ENCODE peak calls at places on chromosome 15, in six cellular contexts. F, A, E, K, J and I are unnamed samples.

GRCh38 chr15:80058044-80058443 is 1.4 kb upstream of the ZFAND6 start:
- DNase-seq in K (no peak), E (no peak), F (no peak), A (no peak), J (no peak), I (no peak)

GRCh38 chr15:70259030-70259424 is 161.3 kb upstream of the TLE3 start:
- DNase-seq in K (peak; percentile 34), J (no peak), F (no peak), E (no peak), A (peak; percentile 69), I (no peak)

GRCh38 chr15:62957130-62957529 is 85.4 kb upstream of the TPM1 start:
- DNase-seq in E (no peak), A (no peak), F (peak; percentile 75), J (no peak), K (no peak), I (no peak)

GRCh38 chr15:39501366-39501765 is 79.5 kb upstream of the THBS1 start:
- DNase-seq in J (no peak), F (no peak), K (no peak), E (no peak), A (no peak), I (no peak)

GRCh38 chr15:85570331-85570730 is 189.9 kb downstream of the AKAP13 start:
- DNase-seq in F (no peak), K (no peak), J (no peak), A (no peak), E (no peak), I (no peak)

GRCh38 chr15:74202461-74203401 is at the start of gene STRA6:
- DNase-seq in F (no peak), K (no peak), J (no peak), E (peak; percentile 38), A (no peak), I (no peak)

GRCh38 chr15:63151665-63152064 is 5.6 kb downstream of the RPS27L start:
- DNase-seq in F (no peak), E (no peak), K (no peak), J (no peak), A (no peak), I (no peak)

GRCh38 chr15:71496336-71496955 is 313.9 kb upstream of the NR2E3 start:
- DNase-seq in J (no peak), A (no peak), F (no peak), E (no peak), K (no peak), I (no peak)

GRCh38 chr15:59963925-59964324 is 40.2 kb upstream of the FOXB1 start:
- DNase-seq in J (no peak), A (no peak), K (no peak), E (no peak), F (no peak), I (no peak)

GRCh38 chr15:89138999-89139612 is 50.9 kb downstream of the ABHD2 start:
- DNase-seq in J (no peak), F (no peak), E (no peak), K (no peak), A (no peak), I (no peak)

GRCh38 chr15:29917600-29918597 is 95.6 kb upstream of the TJP1 start:
- DNase-seq in J (no peak), A (no peak), K (no peak), F (no peak), E (no peak), I (no peak)

GRCh38 chr15:95874625-95875024 is 455.9 kb upstream of the NR2F2 start:
- DNase-seq in A (no peak), J (no peak), E (no peak), K (no peak), F (no peak), I (no peak)

GRCh38 chr15:59292393-59292792 is 80.3 kb downstream of the MYO1E start:
- DNase-seq in K (no peak), E (no peak), J (no peak), A (peak; percentile 44), F (no peak), I (no peak)

GRCh38 chr15:77568960-77569646 is 63.6 kb downstream of the LINGO1 start:
- DNase-seq in F (no peak), A (no peak), J (no peak), K (no peak), E (no peak), I (peak; percentile 36)

GRCh38 chr15:59444082-59444835 is 6.3 kb downstream of the FAM81A start:
- DNase-seq in A (no peak), E (no peak), F (no peak), K (no peak), J (no peak), I (no peak)

GRCh38 chr15:83605049-83605448 is 48.9 kb upstream of the ADAMTSL3 start:
- DNase-seq in E (no peak), K (no peak), F (no peak), J (no peak), A (no peak), I (no peak)

GRCh38 chr15:88621789-88622604 is 857 bp downstream of the AEN start:
- DNase-seq in J (no peak), E (no peak), K (no peak), A (no peak), F (no peak), I (no peak)

GRCh38 chr15:82803793-82804574 is 1.9 kb downstream of the FSD2 start:
- DNase-seq in F (no peak), E (no peak), A (no peak), J (no peak), K (no peak), I (no peak)

GRCh38 chr15:26095710-26096330 is 232.7 kb upstream of the ATP10A start:
- DNase-seq in F (no peak), K (no peak), E (no peak), J (no peak), A (no peak), I (no peak)

GRCh38 chr15:64455951-64456350 is 4.4 kb upstream of the ZNF609 start:
- DNase-seq in E (no peak), K (no peak), F (no peak), A (peak; percentile 47), J (no peak), I (no peak)

GRCh38 chr15:32659340-32659831 is 17.9 kb downstream of the SCG5 start:
- DNase-seq in A (no peak), J (peak; percentile 65), K (no peak), F (no peak), E (no peak), I (no peak)

GRCh38 chr15:62732078-62732477 is 310.5 kb upstream of the TPM1 start:
- DNase-seq in A (no peak), J (peak; percentile 33), E (no peak), K (no peak), F (no peak), I (no peak)

GRCh38 chr15:89822030-89822429 is 7.4 kb upstream of the ANPEP start:
- DNase-seq in E (no peak), J (no peak), F (no peak), K (no peak), A (no peak), I (no peak)

GRCh38 chr15:19987389-19988048 is 554.1 kb downstream of the GOLGA6L6 start:
- DNase-seq in A (no peak), J (no peak), F (no peak), K (no peak), E (no peak), I (no peak)

DNA sequence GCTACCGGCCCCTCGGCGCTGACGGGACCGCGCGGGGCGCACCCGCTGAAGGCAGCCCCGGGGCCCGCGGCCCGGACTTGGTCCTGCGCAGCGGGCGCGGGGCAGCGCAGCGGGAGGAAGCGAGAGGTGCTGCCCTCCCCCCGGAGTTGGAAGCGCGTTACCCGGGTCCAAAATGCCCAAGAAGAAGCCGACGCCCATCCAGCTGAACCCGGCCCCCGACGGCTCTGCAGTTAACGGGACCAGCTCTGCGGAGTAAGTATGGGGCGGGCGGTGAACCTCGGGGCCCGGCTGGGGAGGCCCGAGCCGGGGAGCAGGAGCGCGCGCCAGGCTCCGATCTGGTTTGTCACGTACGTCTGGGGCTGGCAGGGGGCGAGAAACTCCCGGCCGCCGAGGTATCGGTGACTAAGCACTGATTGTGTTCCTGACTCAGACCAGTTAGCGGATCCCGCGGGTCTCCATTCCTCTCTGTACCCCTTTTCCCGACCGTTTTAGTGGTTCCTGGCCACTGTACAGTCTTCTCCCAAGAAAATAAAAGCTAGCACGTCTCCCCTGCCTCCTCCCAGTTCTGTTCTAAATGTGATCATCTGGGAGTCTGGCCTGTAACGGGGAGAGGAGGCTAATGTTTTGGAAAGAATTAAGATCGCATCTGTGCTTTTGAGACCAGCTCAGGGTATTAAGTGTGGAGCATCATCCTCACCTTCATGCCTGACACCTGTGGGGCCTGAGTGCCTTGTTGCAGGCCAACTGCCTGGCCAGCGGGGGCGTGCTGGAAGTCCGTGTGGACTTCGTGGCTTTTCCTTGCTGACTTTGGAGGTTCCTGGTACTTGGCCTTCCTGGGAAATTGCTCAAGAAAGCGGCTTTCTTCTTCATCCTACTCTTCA is 704 bp downstream of the MAP2K1 start:
- DNase-seq in F (no peak), E (peak; percentile 24), A (peak; percentile 57), K (peak; percentile 76), J (peak; percentile 20), I (peak; percentile 43)
- TF ChIP-seq CTCF in F (peak; percentile 52), E (peak; percentile 52), A (peak; percentile 31), K (no peak), J (peak; percentile 46), I (no peak)

GRCh38 chr15:98565566-98565965 is 82.8 kb upstream of the IGF1R start:
- DNase-seq in K (no peak), E (no peak), F (no peak), J (no peak), A (no peak), I (no peak)

GRCh38 chr15:98567951-98568350 is 80.4 kb upstream of the IGF1R start:
- DNase-seq in J (no peak), A (no peak), K (no peak), E (no peak), F (no peak), I (no peak)

GRCh38 chr15:98570119-98570518 is 78.2 kb upstream of the IGF1R start:
- DNase-seq in K (no peak), J (no peak), F (no peak), E (no peak), A (no peak), I (no peak)

DNA sequence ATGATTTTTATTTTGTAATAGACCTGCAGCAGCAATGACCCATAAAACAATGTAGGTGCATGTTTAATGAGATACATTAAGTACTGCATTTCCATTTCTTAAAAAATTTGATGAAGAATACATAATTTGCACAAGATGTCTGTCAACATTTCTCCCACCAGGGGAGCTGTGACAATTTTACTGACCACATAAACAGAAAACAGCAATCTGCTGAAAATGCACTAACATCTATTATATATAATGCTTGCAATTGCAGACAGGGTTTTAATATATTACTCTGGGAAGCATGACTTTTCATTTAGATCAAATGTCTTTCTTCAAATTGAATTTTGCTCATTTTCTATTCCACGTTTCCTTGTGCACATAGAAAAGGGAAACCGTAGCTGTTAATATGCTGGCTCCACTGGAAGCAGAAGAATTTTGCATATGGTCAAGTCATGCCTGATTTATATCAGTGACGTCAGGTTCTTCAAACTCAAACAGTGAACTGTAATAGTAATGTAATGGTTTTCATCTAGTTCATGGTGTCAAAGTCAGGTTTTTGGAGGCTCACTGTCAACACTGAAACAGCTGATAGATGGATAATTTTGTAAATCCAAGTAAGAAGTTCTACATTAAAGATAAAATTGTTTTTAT is 79.8 kb upstream of the IGF1R start:
- DNase-seq in F (no peak), K (no peak), A (no peak), E (no peak), J (no peak), I (no peak)
- TF ChIP-seq CTCF in F (peak; percentile 49), K (no peak), A (peak; percentile 14), E (peak; percentile 51), J (peak; percentile 39), I (no peak)

GRCh38 chr15:69056365-69056764 is 41.9 kb downstream of the NOX5 start:
- DNase-seq in E (no peak), J (no peak), F (no peak), K (no peak), A (no peak), I (no peak)
- TF ChIP-seq CTCF in E (no peak), J (no peak), F (no peak), K (no peak), A (no peak), I (no peak)

GRCh38 chr15:34708422-34708821 is 46.4 kb downstream of the GJD2 start:
- DNase-seq in A (no peak), J (no peak), E (no peak), F (no peak), K (no peak), I (no peak)
- TF ChIP-seq CTCF in A (peak; percentile 73), J (peak; percentile 91), E (peak; percentile 78), F (peak; percentile 98), K (no peak), I (no peak)